ENCODE peak calls at places on chromosomes 4 and X, in ten cellular contexts. Z is substantia nigra; O is SJSA1; J is IMR-90; V is left ventricle myocardium inferior; G is MM.1S; I is ovary; E is kidney; M is naive thymus-derived CD4-positive, alpha-beta T cell; K is GM23248. H is an unnamed sample.
A peak's percentile ranks its signal among the peaks of the same experiment; 100 is the strongest.

GRCh38 chrX:106698693-106699092 is 27.8 kb upstream of the RNF128 start:
- DNase-seq in Z (no peak), O (no peak), J (peak; percentile 67), V (no peak), G (no peak), I (no peak), E (no peak), M (no peak), K (peak; percentile 72), H (no peak)

GRCh38 chrX:154596290-154596929 is 11.5 kb downstream of the CTAG1A start:
- DNase-seq in Z (no peak), O (peak; percentile 28), J (peak; percentile 16), V (no peak), G (no peak), I (no peak), E (peak; percentile 80), M (no peak), K (peak; percentile 73), H (no peak)

GRCh38 chr4:177006331-177006730 is 213.6 kb upstream of the VEGFC start:
- DNase-seq in Z (no peak), O (no peak), J (no peak), V (no peak), G (no peak), I (no peak), E (no peak), M (no peak), K (no peak), H (no peak)

GRCh38 chrX:47231167-47231566 is 1.6 kb upstream of the USP11 start:
- DNase-seq in Z (no peak), O (no peak), J (no peak), V (no peak), G (no peak), I (no peak), E (no peak), M (no peak), K (no peak), H (no peak)

GRCh38 chr4:48913346-48913745 is 6.8 kb upstream of the OCIAD2 start:
- DNase-seq in Z (no peak), O (peak; percentile 30), J (peak; percentile 92), V (no peak), G (no peak), I (no peak), E (no peak), M (no peak), K (peak; percentile 90), H (no peak)

GRCh38 chrX:11756354-11757318 is 1.4 kb upstream of the MSL3 start:
- DNase-seq in Z (no peak), O (no peak), J (no peak), V (no peak), G (no peak), I (no peak), E (no peak), M (no peak), K (peak; percentile 58), H (no peak)

GRCh38 chrX:33987458-33987857 is 144.7 kb downstream of the FAM47A start:
- DNase-seq in Z (no peak), O (no peak), J (no peak), V (no peak), G (no peak), I (no peak), E (no peak), M (no peak), K (no peak), H (no peak)

GRCh38 chr4:8188085-8188484 is 11.0 kb upstream of the SH3TC1 start:
- DNase-seq in Z (no peak), O (no peak), J (no peak), V (no peak), G (no peak), I (no peak), E (peak; percentile 58), M (no peak), K (peak; percentile 68), H (no peak)

GRCh38 chr4:57077550-57078311 is 32.5 kb downstream of the IGFBP7 start:
- DNase-seq in Z (no peak), O (peak; percentile 73), J (peak; percentile 79), V (no peak), G (no peak), I (no peak), E (no peak), M (no peak), K (peak; percentile 41), H (no peak)

GRCh38 chr4:57073559-57073958 is 36.6 kb downstream of the IGFBP7 start:
- DNase-seq in Z (no peak), O (no peak), J (no peak), V (no peak), G (no peak), I (no peak), E (no peak), M (no peak), K (no peak), H (no peak)

GRCh38 chr4:57075353-57075752 is 34.8 kb downstream of the IGFBP7 start:
- DNase-seq in Z (no peak), O (no peak), J (no peak), V (no peak), G (no peak), I (no peak), E (no peak), M (no peak), K (no peak), H (no peak)

GRCh38 chr4:57076646-57077045 is 33.5 kb downstream of the IGFBP7 start:
- DNase-seq in Z (no peak), O (no peak), J (no peak), V (no peak), G (no peak), I (no peak), E (no peak), M (no peak), K (no peak), H (no peak)

DNA sequence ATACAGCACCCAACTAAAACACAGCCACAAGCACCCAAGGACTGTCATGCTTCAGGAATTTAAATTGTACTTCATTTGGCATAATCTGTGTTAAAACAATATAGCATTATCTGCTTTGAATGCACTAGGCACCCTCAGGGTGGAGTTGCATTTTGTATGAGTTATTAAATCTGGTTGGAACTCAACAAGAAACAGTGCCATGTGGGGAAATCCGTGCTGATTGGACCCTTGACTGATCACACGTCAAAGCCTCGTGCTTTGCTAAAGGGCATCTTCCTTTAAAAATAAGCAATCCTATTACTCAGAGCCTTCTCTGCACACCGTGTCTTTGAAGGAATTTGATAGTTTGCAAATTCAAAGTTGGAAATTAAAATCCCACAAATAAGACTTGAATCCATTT is 35.4 kb downstream of the IGFBP7 start:
- DNase-seq in Z (no peak), O (peak; percentile 93), J (peak; percentile 88), V (no peak), G (no peak), I (no peak), E (no peak), M (no peak), K (peak; percentile 89), H (no peak)
- H3K27ac ChIP-seq in Z (no peak overlapping the region), O (peak overlapping the region; percentile 89), J (no peak overlapping the region), V (peak overlapping the region; percentile 38), G (no peak overlapping the region), I (no peak overlapping the region), E (peak overlapping the region; percentile 24), M (no peak overlapping the region), K (peak overlapping the region; percentile 55), H (no peak overlapping the region)

GRCh38 chr4:123806057-123806456 is 409.5 kb downstream of the SPRY1 start:
- DNase-seq in Z (no peak), O (no peak), J (no peak), V (no peak), G (no peak), I (no peak), E (no peak), M (no peak), K (no peak), H (no peak)

GRCh38 chr4:123807187-123807586 is 410.6 kb downstream of the SPRY1 start:
- DNase-seq in Z (no peak), O (no peak), J (no peak), V (no peak), G (no peak), I (no peak), E (no peak), M (no peak), K (no peak), H (no peak)

GRCh38 chr4:123807866-123808265 is 411.3 kb downstream of the SPRY1 start:
- DNase-seq in Z (no peak), O (no peak), J (no peak), V (no peak), G (no peak), I (no peak), E (no peak), M (no peak), K (no peak), H (no peak)

GRCh38 chr4:123811763-123812390 is 415.3 kb downstream of the SPRY1 start:
- DNase-seq in Z (no peak), O (peak; percentile 70), J (no peak), V (no peak), G (no peak), I (no peak), E (no peak), M (no peak), K (peak; percentile 10), H (no peak)

DNA sequence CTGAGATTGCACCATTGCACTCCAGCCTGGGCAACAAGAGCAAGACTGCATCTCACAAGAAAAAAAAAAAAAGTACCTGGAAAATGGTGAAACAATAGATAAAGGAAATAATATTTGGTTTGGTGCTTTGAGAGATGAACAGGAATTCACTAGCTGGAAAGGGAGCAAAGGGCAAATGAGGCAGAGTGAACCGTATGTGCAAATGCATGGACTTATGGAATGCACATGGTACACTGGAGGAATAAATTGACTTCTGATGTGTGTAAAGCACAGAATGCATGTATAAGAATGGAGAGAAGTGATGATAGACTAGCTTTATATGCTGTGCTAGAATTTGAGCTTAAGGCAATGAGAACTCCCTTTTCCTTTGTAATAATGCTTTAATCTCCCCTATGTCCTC is 413.3 kb downstream of the SPRY1 start:
- DNase-seq in Z (no peak), O (no peak), J (no peak), V (no peak), G (no peak), I (no peak), E (no peak), M (no peak), K (no peak), H (no peak)
- H3K27ac ChIP-seq in Z (no peak overlapping the region), O (no peak overlapping the region), J (no peak overlapping the region), V (no peak overlapping the region), G (no peak overlapping the region), I (no peak overlapping the region), E (no peak overlapping the region), M (no peak overlapping the region), K (no peak overlapping the region), H (no peak overlapping the region)

DNA sequence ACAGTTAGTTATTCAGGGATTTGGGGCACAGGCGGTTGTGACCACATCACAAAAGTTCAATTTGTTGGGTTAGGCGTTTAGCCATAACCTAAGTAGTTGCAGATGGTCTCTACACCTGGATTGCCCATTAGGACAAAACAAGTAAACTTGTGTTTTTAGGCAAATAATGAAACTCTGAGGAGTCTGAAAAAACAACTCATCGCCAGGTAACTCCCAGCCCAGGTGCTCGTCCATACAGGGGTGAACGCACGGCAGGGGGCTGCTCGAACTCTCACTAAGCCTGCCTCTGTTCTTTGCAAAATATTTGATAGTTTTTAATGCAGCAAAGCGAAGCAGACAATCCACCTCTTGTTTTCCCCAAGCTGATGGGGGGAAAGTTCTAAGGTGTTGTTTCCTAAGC is 571 bp upstream of the RHOH start:
- DNase-seq in Z (no peak), O (no peak), J (no peak), V (no peak), G (peak; percentile 89), I (no peak), E (no peak), M (no peak), K (no peak), H (no peak)
- H3K27ac ChIP-seq in Z (no peak overlapping the region), O (no peak overlapping the region), J (no peak overlapping the region), V (no peak overlapping the region), G (peak overlapping the region; percentile 97), I (no peak overlapping the region), E (no peak overlapping the region), M (peak overlapping the region; percentile 100), K (no peak overlapping the region), H (peak overlapping the region; percentile 100)

DNA sequence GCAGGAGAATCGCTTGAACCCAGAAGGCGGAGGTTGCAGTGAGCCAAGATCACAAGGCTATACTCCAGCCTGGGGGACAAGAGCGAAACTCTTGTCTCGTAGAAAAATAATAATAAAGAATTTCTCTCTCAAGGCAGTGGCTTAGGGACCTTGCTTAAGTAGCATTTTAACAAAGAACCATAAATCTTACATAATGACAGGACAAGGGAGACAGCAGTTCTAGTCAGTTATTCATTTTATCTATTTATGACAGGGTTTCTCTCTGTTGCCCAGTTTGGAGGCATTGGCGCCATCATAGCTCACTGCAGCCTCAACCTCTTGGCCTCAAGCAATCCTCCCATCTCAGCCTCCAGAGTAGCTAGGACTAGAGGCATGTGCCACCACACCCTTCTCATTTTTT is 31.9 kb upstream of the NOCT start:
- DNase-seq in Z (no peak), O (no peak), J (no peak), V (no peak), G (no peak), I (no peak), E (no peak), M (no peak), K (no peak), H (no peak)
- H3K27ac ChIP-seq in Z (no peak overlapping the region), O (no peak overlapping the region), J (no peak overlapping the region), V (no peak overlapping the region), G (no peak overlapping the region), I (no peak overlapping the region), E (no peak overlapping the region), M (no peak overlapping the region), K (no peak overlapping the region), H (no peak overlapping the region)